ENCODE peak calls at places on chromosomes 2 and 18, in four cellular contexts. P, R, A and W are unnamed samples.

GRCh38 chr18:21686282-21687105 is 18.1 kb downstream of the ABHD3 start:
- DNase-seq in R (no peak), P (no peak), A (no peak), W (no peak)

GRCh38 chr2:227378371-227378782 is 729 bp downstream of the TM4SF20 start:
- DNase-seq in R (no peak), P (no peak), A (no peak), W (no peak)

GRCh38 chr2:182628901-182629300 is 87.2 kb upstream of the DNAJC10 start:
- DNase-seq in R (no peak), P (no peak), A (no peak), W (no peak)

GRCh38 chr2:3659447-3660432 is 1.7 kb downstream of the ALLC start:
- DNase-seq in P (no peak), R (peak), A (no peak), W (peak)

GRCh38 chr2:232699110-232699509 is 2.0 kb downstream of the GIGYF2 start:
- DNase-seq in R (no peak), P (no peak), A (no peak), W (no peak)

GRCh38 chr2:224556381-224556780 is 28.8 kb downstream of the CUL3 start:
- DNase-seq in R (no peak), P (no peak), A (no peak), W (no peak)

GRCh38 chr2:43931293-43931692 is 64.5 kb downstream of the LRPPRC start:
- DNase-seq in A (no peak), P (no peak), R (no peak), W (no peak)

GRCh38 chr2:145860083-145860482 is 1340.2 kb upstream of the ZEB2 start:
- DNase-seq in A (no peak), P (no peak), R (no peak), W (no peak)

GRCh38 chr2:22826658-22827165 is 558.3 kb upstream of the KLHL29 start:
- DNase-seq in P (no peak), A (no peak), R (no peak), W (no peak)

GRCh38 chr2:10309286-10309685 is 6.6 kb downstream of the HPCAL1 start:
- DNase-seq in P (no peak), R (no peak), A (no peak), W (no peak)

GRCh38 chr2:159615936-159616733 is at the start of gene BAZ2B:
- DNase-seq in R (peak), A (peak), P (no peak), W (peak)

GRCh38 chr2:199771948-199772692 is 78.9 kb downstream of the FTCDNL1 start:
- DNase-seq in A (no peak), R (no peak), P (no peak), W (no peak)

GRCh38 chr2:160868891-160869290 is 291.3 kb upstream of the TANK start:
- DNase-seq in R (no peak), A (no peak), P (no peak), W (no peak)

GRCh38 chr2:33215299-33215698 is 261.1 kb upstream of the RASGRP3 start:
- DNase-seq in R (peak), P (no peak), A (no peak), W (no peak)

GRCh38 chr18:78722391-78722790 is 257.2 kb upstream of the SALL3 start:
- DNase-seq in R (no peak), P (no peak), A (no peak), W (no peak)

GRCh38 chr2:207245526-207245925 is 79.8 kb upstream of the KLF7 start:
- DNase-seq in P (no peak), A (no peak), R (no peak), W (no peak)
- TF ChIP-seq CTCF in P (no peak), A (no peak), R (no peak), W (no peak)

GRCh38 chr2:28621172-28622100 is 125.6 kb downstream of the PLB1 start:
- DNase-seq in P (no peak), R (peak), A (peak), W (peak)
- TF ChIP-seq CTCF in P (no peak), R (peak), A (peak), W (no peak)

GRCh38 chr2:179239194-179239593 is 25.4 kb downstream of the SESTD1 start:
- DNase-seq in P (no peak), A (no peak), R (no peak), W (no peak)

GRCh38 chr2:179238027-179238426 is 26.6 kb downstream of the SESTD1 start:
- DNase-seq in R (no peak), A (no peak), P (no peak), W (no peak)

GRCh38 chr2:179239838-179240237 is 24.8 kb downstream of the SESTD1 start:
- DNase-seq in A (no peak), R (no peak), P (no peak), W (no peak)

GRCh38 chr2:179243046-179243445 is 21.6 kb downstream of the SESTD1 start:
- DNase-seq in P (no peak), A (no peak), R (no peak), W (no peak)

DNA sequence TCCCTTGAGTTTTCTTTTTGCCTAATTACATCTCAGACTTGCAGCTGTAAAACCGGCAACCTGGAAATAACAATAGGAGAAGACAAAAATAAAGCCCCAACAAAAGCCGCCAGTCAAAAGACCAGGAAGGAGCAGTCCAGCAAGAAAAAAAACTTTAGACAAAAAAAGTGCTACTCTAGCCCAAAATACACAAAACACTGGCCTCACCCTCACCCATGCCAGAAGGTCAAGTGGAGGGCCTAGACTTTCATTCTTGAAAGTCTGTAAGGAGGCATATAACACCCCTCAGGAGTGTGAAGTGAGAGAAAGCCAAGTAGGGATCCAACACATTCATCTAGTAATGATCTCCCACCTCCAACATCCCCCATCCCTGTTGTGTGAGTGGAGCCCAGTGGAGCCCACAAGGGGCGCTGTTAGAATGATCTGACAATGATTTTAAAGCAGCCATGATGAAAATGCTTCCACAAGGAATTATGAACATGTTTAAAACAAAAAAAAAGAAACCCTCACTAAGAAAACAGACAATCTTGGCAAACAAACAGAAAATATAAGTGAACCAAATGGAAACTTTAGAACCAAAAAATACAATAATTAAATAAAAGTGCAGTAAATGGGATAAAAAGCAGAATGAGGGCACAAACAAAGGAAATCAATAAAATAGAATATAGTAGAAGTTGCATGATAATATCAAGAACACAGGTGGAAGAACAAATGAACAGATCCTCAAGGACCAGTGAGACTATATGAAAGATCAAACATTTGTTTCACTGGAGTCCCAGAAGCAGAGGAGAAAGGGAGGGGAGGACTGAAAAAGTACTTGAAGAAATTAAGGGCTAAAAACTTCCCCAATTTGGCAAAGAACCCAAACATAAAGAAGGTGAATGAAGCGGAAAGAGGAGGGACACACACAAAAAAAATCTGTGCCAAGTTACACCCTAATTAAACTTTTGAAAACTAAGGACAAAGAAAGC is 23.9 kb downstream of the SESTD1 start:
- DNase-seq in P (no peak), R (no peak), A (no peak), W (no peak)
- TF ChIP-seq CTCF in P (peak), R (no peak), A (peak), W (no peak)

GRCh38 chr18:65202091-65202490 is 548.7 kb upstream of the CDH7 start:
- DNase-seq in R (no peak), A (no peak), P (no peak), W (no peak)

DNA sequence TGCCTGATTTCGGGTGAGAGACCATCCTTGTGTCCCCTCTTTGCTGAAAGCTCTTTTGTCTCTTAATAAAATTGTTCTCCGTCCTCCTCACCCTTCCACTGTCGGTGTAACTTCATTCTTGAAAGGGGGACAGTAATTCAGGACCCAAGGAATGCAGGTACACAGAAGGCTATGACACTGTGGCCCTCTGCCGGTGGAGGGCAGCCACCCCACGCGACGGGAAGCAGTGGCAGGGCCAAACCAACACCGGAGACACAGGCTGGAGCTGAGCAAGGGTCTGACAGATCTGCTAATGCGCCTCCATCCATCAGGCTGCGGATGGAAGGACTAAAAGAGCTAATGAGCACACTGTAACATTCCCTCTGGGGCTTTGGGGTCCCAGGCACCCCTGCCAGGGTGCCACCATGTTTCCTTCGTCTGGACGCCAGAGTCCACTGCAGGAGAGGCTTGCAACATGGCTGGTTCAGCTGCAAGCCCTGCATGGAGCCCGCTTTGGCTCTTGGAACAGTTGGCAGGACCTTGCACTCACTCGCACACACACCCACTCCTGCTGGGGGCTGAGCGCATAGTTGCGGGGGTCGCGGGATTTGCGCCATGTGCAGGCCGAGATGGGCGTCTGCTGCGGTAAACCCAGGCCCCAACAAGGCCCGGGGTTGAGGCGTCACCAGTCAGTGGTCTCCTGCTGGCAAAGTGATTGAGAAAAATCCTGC is 544.1 kb upstream of the CDH7 start:
- DNase-seq in R (no peak), A (no peak), P (no peak), W (no peak)
- TF ChIP-seq CTCF in R (no peak), A (peak), P (peak), W (no peak)

GRCh38 chr2:237866119-237866621 is 6.7 kb downstream of the RAMP1 start:
- DNase-seq in A (no peak), P (no peak), R (no peak), W (no peak)

GRCh38 chr2:237867465-237867864 is 8.0 kb downstream of the RAMP1 start:
- DNase-seq in P (no peak), R (no peak), A (no peak), W (no peak)

GRCh38 chr2:237864940-237865622 is 5.7 kb downstream of the RAMP1 start:
- DNase-seq in R (peak), P (no peak), A (no peak), W (no peak)

GRCh38 chr2:237864030-237864931 is 4.9 kb downstream of the RAMP1 start:
- DNase-seq in A (no peak), P (no peak), R (no peak), W (no peak)

GRCh38 chr2:237865623-237866041 is 6.2 kb downstream of the RAMP1 start:
- DNase-seq in R (no peak), A (no peak), P (no peak), W (no peak)
- TF ChIP-seq CTCF in R (no peak), A (no peak), P (peak), W (no peak)

DNA sequence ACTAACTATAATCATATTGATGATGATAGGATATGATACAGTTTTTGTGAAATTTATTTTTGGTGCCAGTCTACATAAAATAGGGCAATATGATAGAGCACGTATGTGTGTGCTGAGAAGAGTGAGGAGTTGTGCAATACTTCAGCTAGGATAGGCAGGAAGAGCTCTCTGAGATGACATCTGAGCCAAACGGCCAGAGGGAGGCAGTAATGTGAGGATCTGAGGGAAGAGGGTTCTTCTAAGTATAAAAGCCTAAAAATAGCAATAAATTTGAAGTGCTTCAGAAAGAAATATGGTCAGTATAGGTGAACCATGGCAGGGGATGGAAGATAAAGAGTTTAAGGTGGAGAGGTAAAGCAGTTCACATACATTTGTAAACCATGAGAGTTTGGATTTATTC is 102.5 kb downstream of the OLA1 start:
- DNase-seq in P (no peak), R (no peak), A (no peak), W (no peak)
- TF ChIP-seq CTCF in P (peak), R (no peak), A (peak), W (no peak)

GRCh38 chr2:208406474-208407451 is at the start of gene PTH2R:
- DNase-seq in A (no peak), R (no peak), P (no peak), W (peak)

DNA sequence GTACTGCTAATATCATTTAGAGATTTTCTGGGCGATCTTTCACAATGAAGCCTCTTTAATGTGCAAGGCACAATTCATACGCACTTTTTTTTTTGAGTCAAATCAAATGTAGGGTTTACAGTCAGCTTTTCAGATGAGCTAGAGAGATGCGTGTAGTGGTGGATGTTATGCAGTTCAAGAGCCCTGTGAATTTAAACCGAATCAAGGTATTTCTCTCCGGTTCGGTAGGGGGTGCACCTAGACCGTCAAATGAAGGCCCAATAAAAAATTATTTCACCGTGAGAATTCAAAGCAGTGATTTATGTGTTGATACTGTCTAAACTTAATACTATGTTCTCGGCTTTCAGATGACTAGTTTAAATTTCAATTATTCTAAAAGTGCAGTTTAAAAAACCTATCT is 1.1 kb downstream of the PTH2R start:
- DNase-seq in A (no peak), R (no peak), P (no peak), W (peak)
- TF ChIP-seq CTCF in A (peak), R (no peak), P (peak), W (peak)

GRCh38 chr2:189799030-189799331 is 14.7 kb downstream of the PMS1 start:
- DNase-seq in A (no peak), R (no peak), P (no peak), W (no peak)
- TF ChIP-seq CTCF in A (peak), R (no peak), P (peak), W (no peak)

DNA sequence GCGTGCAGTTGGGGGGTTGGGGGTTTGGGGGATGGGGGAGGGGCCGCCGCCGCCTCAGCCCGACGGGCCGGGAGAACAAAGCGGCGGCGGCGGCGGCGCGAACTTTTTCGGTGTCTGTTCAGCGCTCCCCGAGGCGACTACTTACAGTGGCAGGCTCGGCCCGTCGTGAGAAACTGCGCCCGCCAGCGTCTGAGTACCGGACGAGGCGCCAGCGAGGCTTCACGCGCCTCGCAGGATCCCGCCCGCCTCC is 172 bp downstream of the PRKD3 start:
- DNase-seq in P (peak), A (no peak), R (peak), W (peak)
- TF ChIP-seq CTCF in P (peak), A (peak), R (no peak), W (no peak)

DNA sequence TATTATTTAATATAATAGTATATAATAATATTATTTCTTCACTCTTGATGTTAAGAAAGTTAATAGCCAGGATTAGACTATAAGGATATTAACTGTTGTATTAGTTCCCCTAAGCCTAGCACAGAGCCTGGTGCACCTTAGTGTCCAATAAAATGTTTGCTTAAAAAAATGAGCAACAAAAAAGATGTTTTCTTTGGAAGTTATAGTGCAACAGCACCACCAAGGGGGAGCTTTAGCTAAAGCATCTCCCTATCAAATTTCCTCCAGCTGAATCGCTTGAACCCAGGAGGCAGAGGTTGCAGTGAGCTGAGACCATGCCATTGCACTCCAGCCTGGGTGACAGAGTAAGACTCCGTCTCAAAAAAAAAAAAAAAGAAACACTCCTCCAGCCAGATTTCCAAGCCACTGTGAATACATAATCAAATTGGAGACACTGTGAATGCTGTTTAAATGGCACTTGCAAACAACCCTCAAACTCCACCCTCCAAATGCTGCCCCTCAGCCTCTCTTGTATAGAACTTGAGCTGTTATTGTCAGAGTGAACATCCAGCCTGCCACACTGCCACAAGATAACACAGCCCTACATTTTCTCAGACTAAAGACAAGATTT is 221.9 kb downstream of the DYM start:
- DNase-seq in A (peak), R (no peak), P (peak), W (peak)
- TF ChIP-seq CTCF in A (peak), R (peak), P (peak), W (no peak)